ENCODE peak calls at places on chromosomes 6 and 20, in nine cellular contexts. T, H, Z, X, A, K, L, J and D are unnamed samples.

GRCh38 chr6:34656378-34657036 is 40.1 kb downstream of the ILRUN start:
- DNase-seq in X (peak), J (peak), L (no peak), T (no peak), K (no peak), Z (peak), H (no peak), A (no peak), D (peak)

GRCh38 chr6:167667204-167668018 is 159.3 kb upstream of the AFDN start:
- DNase-seq in X (no peak), L (no peak), K (no peak), T (no peak), A (no peak), J (no peak), H (no peak), Z (no peak), D (no peak)

GRCh38 chr20:46084805-46085792 is 4.7 kb downstream of the NCOA5 start:
- DNase-seq in Z (no peak), T (no peak), K (peak), X (peak), J (peak), A (no peak), H (no peak), L (no peak), D (no peak)

GRCh38 chr6:28207244-28208179 is 17.6 kb upstream of the ZSCAN9 start:
- DNase-seq in K (no peak), X (peak), T (no peak), Z (no peak), H (no peak), A (no peak), J (peak), L (no peak), D (no peak)

GRCh38 chr6:4677011-4677750 is 99.0 kb upstream of the CDYL start:
- DNase-seq in A (no peak), X (no peak), H (no peak), T (no peak), J (no peak), K (no peak), L (no peak), Z (no peak), D (no peak)

GRCh38 chr20:2387180-2387577 is 6.5 kb downstream of the TGM6 start:
- DNase-seq in H (peak), K (no peak), J (peak), A (peak), Z (peak), T (no peak), X (no peak), L (peak), D (no peak)

GRCh38 chr6:109455161-109455501 is 441 bp downstream of the MICAL1 start:
- DNase-seq in H (no peak), A (no peak), X (no peak), K (no peak), T (peak), L (no peak), Z (peak), J (peak), D (peak)

GRCh38 chr6:390914-391558 is 516 bp upstream of the IRF4 start:
- DNase-seq in J (no peak), K (no peak), L (no peak), T (no peak), Z (peak), X (no peak), A (no peak), H (no peak), D (no peak)

GRCh38 chr6:166476634-166477215 is 94.0 kb upstream of the MPC1 start:
- DNase-seq in L (no peak), A (no peak), T (no peak), Z (no peak), K (no peak), J (no peak), X (no peak), H (no peak), D (no peak)